ENCODE peak calls at places on chromosomes 11 and 22, in seven cellular contexts. X is activated naive CD8-positive, alpha-beta T cell treated with anti-CD3 and anti-CD28 coated beads, Interleukin-2, amount 10 ng/mL, durations not matched to agents 7 days and 5 days; Y is activated T-cell treated with anti-CD3 and anti-CD28 coated beads for 48 hours; M is CD4-positive, CD25-positive, alpha-beta regulatory T cell; D is CD4-positive, alpha-beta memory T cell; O is posterior cingulate gyrus; N is kidney tubule cell. P is an unnamed sample.

GRCh38 chr22:20783844-20784723 is 10.2 kb downstream of the SERPIND1 start:
- DNase-seq in X (no peak), Y (peak), N (peak), O (peak), D (peak), M (peak), P (peak)

GRCh38 chr11:120563698-120564572 is 52.4 kb downstream of the GRIK4 start:
- DNase-seq in O (peak), M (no peak), X (no peak), Y (no peak), D (no peak), N (no peak), P (peak)

GRCh38 chr22:26968873-26969272 is 311.5 kb downstream of the MIAT start:
- DNase-seq in X (no peak), Y (no peak), O (no peak), N (peak), M (no peak), D (no peak), P (no peak)

GRCh38 chr11:69655479-69656394 is 14.8 kb downstream of the CCND1 start:
- DNase-seq in D (no peak), N (peak), Y (no peak), M (no peak), X (no peak), O (no peak), P (peak)

GRCh38 chr11:1194977-1195689 is 27.7 kb upstream of the MUC5B start:
- DNase-seq in O (no peak), M (no peak), Y (no peak), D (no peak), X (peak), N (no peak), P (no peak)

GRCh38 chr11:64762277-64762915 is 2.6 kb upstream of the PYGM start:
- DNase-seq in X (peak), Y (no peak), M (no peak), D (peak), N (peak), O (no peak), P (no peak)

GRCh38 chr22:27416553-27417427 is 384.8 kb downstream of the MN1 start:
- DNase-seq in N (peak), O (no peak), M (no peak), X (no peak), D (no peak), Y (no peak), P (peak)

GRCh38 chr22:44297662-44298061 is 15.1 kb downstream of the SHISAL1 start:
- DNase-seq in O (no peak), N (no peak), Y (no peak), M (no peak), X (no peak), D (no peak), P (no peak)

GRCh38 chr22:48744283-48744641 is 1083.4 kb downstream of the BRD1 start:
- DNase-seq in X (no peak), O (no peak), M (no peak), Y (no peak), N (no peak), D (no peak), P (no peak)

GRCh38 chr11:28838741-28839140 is 730.6 kb downstream of the METTL15 start:
- DNase-seq in D (no peak), X (no peak), Y (no peak), O (no peak), M (no peak), N (no peak), P (no peak)

GRCh38 chr11:112961751-112962747 is 829 bp downstream of the NCAM1 start:
- DNase-seq in N (no peak), M (peak), D (no peak), Y (no peak), O (peak), X (peak), P (peak)

GRCh38 chr11:10438451-10438850 is 16.6 kb upstream of the AMPD3 start:
- DNase-seq in D (no peak), Y (no peak), M (no peak), N (no peak), O (no peak), X (no peak), P (no peak)

GRCh38 chr11:14417186-14417585 is 58.2 kb upstream of the RRAS2 start:
- DNase-seq in N (no peak), O (no peak), Y (no peak), D (no peak), M (no peak), X (no peak), P (no peak)

GRCh38 chr22:24466831-24467249 is 28.3 kb upstream of the UPB1 start:
- DNase-seq in Y (no peak), N (peak), M (no peak), X (no peak), O (no peak), D (no peak), P (peak)

GRCh38 chr11:72058416-72059034 is 21.8 kb downstream of the NUMA1 start:
- DNase-seq in M (no peak), Y (no peak), N (peak), O (no peak), D (no peak), X (no peak), P (peak)

GRCh38 chr11:62694455-62695167 is 5.3 kb upstream of the LRRN4CL start:
- DNase-seq in O (peak), M (peak), Y (peak), D (peak), N (peak), X (peak), P (peak)

GRCh38 chr22:46367707-46368191 is 32.2 kb downstream of the TRMU start:
- DNase-seq in D (peak), O (peak), Y (peak), M (peak), X (peak), N (peak), P (peak)

GRCh38 chr22:38953577-38954413 is 3.6 kb upstream of the APOBEC3A start:
- DNase-seq in D (peak), X (peak), O (no peak), M (peak), N (peak), Y (peak), P (peak)

GRCh38 chr11:20035701-20036601 is 124.3 kb downstream of the DBX1 start:
- DNase-seq in N (peak), M (no peak), Y (no peak), O (no peak), X (no peak), D (no peak), P (peak)

GRCh38 chr11:5507177-5507576 is 2.6 kb downstream of the UBQLN3 start:
- DNase-seq in D (no peak), X (no peak), O (no peak), M (no peak), Y (no peak), N (no peak), P (no peak)

GRCh38 chr22:23163665-23164064 is 16.6 kb upstream of the BCR start:
- DNase-seq in X (no peak), O (peak), D (no peak), Y (no peak), N (no peak), M (no peak), P (no peak)

GRCh38 chr11:19561011-19561410 is 151.6 kb upstream of the NAV2 start:
- DNase-seq in Y (no peak), M (no peak), O (no peak), D (no peak), X (no peak), N (no peak), P (no peak)

GRCh38 chr11:37984991-37985390 is 1387.0 kb upstream of the RAG2 start:
- DNase-seq in N (no peak), X (no peak), O (no peak), D (no peak), Y (no peak), M (no peak), P (no peak)

GRCh38 chr11:22677153-22677890 is 10.9 kb downstream of the GAS2 start:
- DNase-seq in O (no peak), N (no peak), D (no peak), Y (no peak), M (no peak), X (no peak), P (no peak)

GRCh38 chr11:94183886-94184264 is 55.2 kb downstream of the PANX1 start:
- DNase-seq in X (no peak), D (no peak), O (no peak), Y (peak), M (peak), N (peak), P (peak)

GRCh38 chr11:8285228-8285627 is 21.6 kb upstream of the LMO1 start:
- DNase-seq in Y (no peak), O (no peak), M (no peak), N (no peak), X (no peak), D (no peak), P (no peak)

GRCh38 chr11:59923813-59924212 is 14.4 kb upstream of the OOSP1 start:
- DNase-seq in X (no peak), M (no peak), O (no peak), N (no peak), Y (no peak), D (no peak), P (peak)

GRCh38 chr11:102633385-102634026 is 8.4 kb upstream of the MMP20 start:
- DNase-seq in D (no peak), Y (no peak), O (no peak), M (no peak), X (no peak), N (no peak), P (no peak)

GRCh38 chr11:132052904-132053303 is 682.5 kb downstream of the NTM start:
- DNase-seq in O (no peak), Y (no peak), X (no peak), M (no peak), D (no peak), N (no peak), P (no peak)

P was measured in mesenchymal stem cell.